ENCODE peak calls at places on chromosomes 1 and 21, in seven cellular contexts. H is activated T-cell treated with anti-CD3 and anti-CD28 coated beads for 1 hour; A is AG20443; T is iris pigment epithelial cell; O is endothelial cell of umbilical vein; V is T-helper 9 cell; Q is activated CD4-positive, alpha-beta T cell treated with anti-CD3 and anti-CD28 coated beads, Interleukin-2, amount 10 ng/mL, durations not matched to agents 7 days and 5 days. K is an unnamed sample.

GRCh38 chr1:179589524-179589923 is 2.1 kb upstream of the TDRD5 start:
- DNase-seq in O (no peak), A (no peak), T (peak), Q (no peak), V (no peak), H (no peak), K (peak)

GRCh38 chr1:99385852-99386251 is 121.6 kb downstream of the PLPPR4 start:
- DNase-seq in O (no peak), T (no peak), A (no peak), V (no peak), H (no peak), Q (no peak), K (no peak)

GRCh38 chr21:18801468-18801867 is 397.9 kb upstream of the TMPRSS15 start:
- DNase-seq in O (peak), T (no peak), V (no peak), Q (no peak), A (no peak), H (no peak), K (peak)

GRCh38 chr1:209585672-209586071 is 2.2 kb downstream of the CAMK1G start:
- DNase-seq in Q (no peak), H (no peak), A (peak), O (no peak), V (no peak), T (peak), K (no peak)

GRCh38 chr1:82875170-82875569 is 1074.4 kb downstream of the ADGRL2 start:
- DNase-seq in O (no peak), V (no peak), H (no peak), T (no peak), Q (no peak), A (no peak), K (no peak)

GRCh38 chr1:178551307-178551706 is 38.4 kb downstream of the TEX35 start:
- DNase-seq in T (no peak), Q (no peak), H (no peak), V (no peak), A (no peak), O (no peak), K (no peak)

GRCh38 chr1:41386190-41386518 is 24.9 kb downstream of the FOXO6 start:
- DNase-seq in H (no peak), Q (no peak), O (no peak), V (no peak), T (no peak), A (no peak), K (no peak)

GRCh38 chr21:45490049-45490731 is 52.0 kb downstream of the SLC19A1 start:
- DNase-seq in A (no peak), V (no peak), H (no peak), Q (no peak), O (no peak), T (no peak), K (no peak)

GRCh38 chr21:45190013-45190412 is 97.7 kb downstream of the POFUT2 start:
- DNase-seq in V (no peak), H (no peak), T (no peak), Q (no peak), O (no peak), A (no peak), K (peak)

GRCh38 chr1:47161298-47162040 is 24.2 kb downstream of the CYP4A22 start:
- DNase-seq in T (no peak), O (no peak), A (no peak), Q (no peak), V (no peak), H (no peak), K (no peak)

GRCh38 chr1:55049914-55050278 is 10.5 kb downstream of the PCSK9 start:
- DNase-seq in Q (no peak), V (no peak), A (no peak), O (peak), T (peak), H (no peak), K (no peak)

GRCh38 chr1:79006564-79006963 is at the start of gene ADGRL4:
- DNase-seq in A (peak), T (peak), H (no peak), V (no peak), Q (no peak), O (peak), K (no peak)

GRCh38 chr1:240306673-240307072 is 215.0 kb downstream of the FMN2 start:
- DNase-seq in V (no peak), A (no peak), Q (no peak), H (no peak), O (no peak), T (peak), K (peak)

GRCh38 chr1:55277377-55278130 is 62.4 kb upstream of the USP24 start:
- DNase-seq in V (peak), O (peak), T (peak), A (peak), Q (peak), H (peak), K (peak)

GRCh38 chr1:54310439-54311328 is 95.5 kb downstream of the SSBP3 start:
- DNase-seq in A (peak), V (no peak), O (peak), Q (peak), T (peak), H (no peak), K (no peak)

GRCh38 chr1:12424793-12425192 is 193.2 kb downstream of the DHRS3 start:
- DNase-seq in O (no peak), Q (no peak), V (no peak), A (no peak), T (peak), H (no peak), K (no peak)

GRCh38 chr1:216014046-216014445 is 409.2 kb downstream of the USH2A start:
- DNase-seq in Q (no peak), H (no peak), T (no peak), V (no peak), O (no peak), A (no peak), K (peak)

GRCh38 chr1:215617979-215618378 is 50.9 kb downstream of the KCTD3 start:
- DNase-seq in H (no peak), T (peak), Q (no peak), V (no peak), A (no peak), O (peak), K (no peak)

K was measured in Caki2.